ENCODE peak calls at places on chromosomes 11 and 22, in four cellular contexts. One of them, this sample, is unnamed.

GRCh38 chr22:50303848-50304527 is 3.5 kb downstream of the PLXNB2 start:
- DNase-seq in NCI-H526: no peak
- DNase-seq in iPS DF 6.9: no peak
- DNase-seq in ureter: peak
- DNase-seq in this sample: peak

GRCh38 chr11:36777302-36777701 is 179.3 kb upstream of the RAG2 start:
- DNase-seq in NCI-H526: no peak
- DNase-seq in iPS DF 6.9: no peak
- DNase-seq in ureter: no peak
- DNase-seq in this sample: no peak

GRCh38 chr11:120168960-120169681 is 31.2 kb upstream of the TRIM29 start:
- DNase-seq in NCI-H526: peak
- DNase-seq in iPS DF 6.9: peak
- DNase-seq in ureter: peak
- DNase-seq in this sample: peak

GRCh38 chr22:20567993-20568417 is 60.6 kb downstream of the MED15 start:
- DNase-seq in NCI-H526: no peak
- DNase-seq in iPS DF 6.9: no peak
- DNase-seq in ureter: no peak
- DNase-seq in this sample: no peak

GRCh38 chr11:82003671-82004148 is 730.0 kb downstream of the FAM181B start:
- DNase-seq in NCI-H526: no peak
- DNase-seq in iPS DF 6.9: no peak
- DNase-seq in ureter: no peak
- DNase-seq in this sample: no peak

GRCh38 chr11:74683279-74683871 is 47.9 kb downstream of the CHRDL2 start:
- DNase-seq in NCI-H526: no peak
- DNase-seq in iPS DF 6.9: no peak
- DNase-seq in ureter: no peak
- DNase-seq in this sample: peak

GRCh38 chr11:10673476-10674062 is 20.0 kb downstream of the IRAG1 start:
- DNase-seq in NCI-H526: no peak
- DNase-seq in iPS DF 6.9: no peak
- DNase-seq in ureter: no peak
- DNase-seq in this sample: no peak

GRCh38 chr11:15107730-15108515 is 6.8 kb upstream of the INSC start:
- DNase-seq in NCI-H526: peak
- DNase-seq in iPS DF 6.9: no peak
- DNase-seq in ureter: no peak
- DNase-seq in this sample: no peak

GRCh38 chr11:57658023-57658361 is 430 bp downstream of the CLP1 start:
- DNase-seq in NCI-H526: no peak
- DNase-seq in iPS DF 6.9: no peak
- DNase-seq in ureter: no peak
- DNase-seq in this sample: no peak

GRCh38 chr11:101860694-101861371 is 54.0 kb upstream of the CEP126 start:
- DNase-seq in NCI-H526: peak
- DNase-seq in iPS DF 6.9: peak
- DNase-seq in ureter: peak
- DNase-seq in this sample: peak